ENCODE peak calls at places on chromosomes 4 and X, in eight cellular contexts. A is cardiac fibroblast; K is tibial artery; D is IMR-90; V is CD4-positive, alpha-beta T cell; E is RWPE1; R is brain microvascular endothelial cell; L is H9. U is an unnamed sample.

GRCh38 chr4:78612398-78613005 is 60.9 kb downstream of the ANXA3 start:
- DNase-seq in L (no peak), V (no peak), D (peak; percentile 61), R (peak; percentile 46), E (peak; percentile 58), A (peak; percentile 75), K (no peak), U (no peak)

GRCh38 chrX:866441-866990 is 235.9 kb downstream of the SHOX start:
- DNase-seq in R (no peak), E (no peak), A (no peak), K (no peak), D (no peak), L (no peak), V (no peak), U (no peak)

GRCh38 chrX:12330841-12331240 is 192.6 kb downstream of the FRMPD4 start:
- DNase-seq in E (no peak), L (no peak), K (no peak), A (no peak), R (no peak), D (no peak), V (no peak), U (no peak)

GRCh38 chrX:39819921-39820849 is 277.6 kb downstream of the BCOR start:
- DNase-seq in E (no peak), A (peak; percentile 9), D (no peak), R (no peak), K (no peak), V (no peak), L (peak; percentile 49), U (no peak)

GRCh38 chrX:47540754-47541538 is 20.1 kb upstream of the ARAF start:
- DNase-seq in K (peak; percentile 89), E (peak; percentile 87), L (peak; percentile 86), A (peak; percentile 93), R (peak; percentile 90), D (peak; percentile 92), V (no peak), U (peak; percentile 33)

GRCh38 chrX:147498796-147499195 is 412.9 kb upstream of the FMR1 start:
- DNase-seq in D (no peak), K (no peak), V (no peak), A (no peak), R (no peak), L (no peak), E (no peak), U (no peak)

GRCh38 chr4:98517444-98518021 is 140.9 kb downstream of the TSPAN5 start:
- DNase-seq in E (no peak), K (no peak), A (peak; percentile 23), L (no peak), D (peak; percentile 89), R (peak; percentile 32), V (no peak), U (no peak)

GRCh38 chr4:169243808-169244207 is 26.9 kb downstream of the SH3RF1 start:
- DNase-seq in A (peak; percentile 88), V (no peak), D (peak; percentile 61), R (peak; percentile 62), E (no peak), K (no peak), L (no peak), U (no peak)

GRCh38 chr4:45293335-45293734 is 567.0 kb upstream of the GNPDA2 start:
- DNase-seq in K (no peak), D (no peak), E (no peak), L (no peak), A (no peak), R (no peak), V (no peak), U (no peak)

GRCh38 chr4:115711575-115711974 is 598.2 kb upstream of the NDST4 start:
- DNase-seq in L (no peak), K (no peak), V (no peak), A (no peak), D (no peak), E (no peak), R (no peak), U (no peak)

GRCh38 chrX:72260448-72260847 is 16.6 kb downstream of the RPS4X start:
- DNase-seq in R (no peak), K (no peak), D (no peak), E (no peak), A (no peak), L (no peak), V (no peak), U (no peak)

GRCh38 chrX:14779589-14779988 is 93.3 kb downstream of the FANCB start:
- DNase-seq in V (no peak), L (no peak), D (no peak), K (no peak), R (no peak), A (no peak), E (no peak), U (no peak)

GRCh38 chr4:14771091-14771490 is 231.2 kb upstream of the CPEB2 start:
- DNase-seq in D (no peak), L (no peak), A (no peak), E (peak; percentile 14), R (no peak), K (no peak), V (no peak), U (no peak)

GRCh38 chrX:56793533-56794320 is 64.7 kb downstream of the NBDY start:
- DNase-seq in R (no peak), V (no peak), A (peak; percentile 32), D (no peak), K (no peak), L (peak; percentile 14), E (no peak), U (no peak)

GRCh38 chr4:6783111-6783981 is 819 bp downstream of the KIAA0232 start:
- DNase-seq in V (peak; percentile 85), A (peak; percentile 86), R (peak; percentile 73), D (peak; percentile 79), E (peak; percentile 94), K (peak; percentile 96), L (peak; percentile 86), U (peak; percentile 89)

GRCh38 chrX:20857746-20858145 is 516.5 kb upstream of the CNKSR2 start:
- DNase-seq in R (no peak), A (peak; percentile 82), L (no peak), K (no peak), D (no peak), E (no peak), V (no peak), U (peak; percentile 5)

GRCh38 chr4:139175647-139176298 is 1.2 kb downstream of the ELF2 start:
- DNase-seq in K (no peak), A (peak; percentile 2), L (no peak), R (peak; percentile 40), D (peak; percentile 41), E (no peak), V (no peak), U (peak; percentile 24)

GRCh38 chr4:156931267-156931666 is 40.3 kb downstream of the PDGFC start:
- DNase-seq in R (peak; percentile 76), V (no peak), A (peak; percentile 93), D (peak; percentile 86), K (no peak), E (peak; percentile 53), L (no peak), U (no peak)

GRCh38 chr4:184453402-184454160 is 20.8 kb downstream of the IRF2 start:
- DNase-seq in R (peak; percentile 91), V (peak; percentile 35), K (no peak), D (peak; percentile 95), E (peak; percentile 45), L (no peak), A (peak; percentile 90), U (no peak)

GRCh38 chr4:75254745-75255144 is 259.5 kb downstream of the RCHY1 start:
- DNase-seq in V (no peak), A (peak; percentile 15), E (no peak), R (no peak), K (no peak), L (no peak), D (no peak), U (no peak)

GRCh38 chr4:134024251-134024650 is 177.3 kb downstream of the PABPC4L start:
- DNase-seq in R (no peak), E (no peak), K (no peak), D (no peak), A (peak; percentile 0), V (no peak), L (no peak), U (no peak)

GRCh38 chr4:1638272-1638598 is 45.9 kb downstream of the FAM53A start:
- DNase-seq in D (no peak), R (no peak), E (no peak), A (no peak), V (no peak), L (no peak), K (no peak), U (no peak)
- TF ChIP-seq CTCF in D (no peak), R (no peak), E (no peak), A (no peak), V (no peak), L (no peak), K (no peak), U (no peak)

GRCh38 chr4:20430555-20430954 is 178.8 kb downstream of the SLIT2 start:
- DNase-seq in A (peak; percentile 44), E (peak; percentile 7), R (peak; percentile 61), K (no peak), V (no peak), L (no peak), D (peak; percentile 69), U (no peak)

GRCh38 chr4:20426028-20426427 is 174.3 kb downstream of the SLIT2 start:
- DNase-seq in E (no peak), K (no peak), D (no peak), L (no peak), R (no peak), V (no peak), A (no peak), U (no peak)

GRCh38 chr4:20431422-20432014 is 179.8 kb downstream of the SLIT2 start:
- DNase-seq in R (no peak), V (no peak), A (peak; percentile 53), L (no peak), E (no peak), D (no peak), K (no peak), U (no peak)

GRCh38 chr4:20432098-20432497 is 180.4 kb downstream of the SLIT2 start:
- DNase-seq in K (no peak), V (no peak), D (no peak), R (no peak), A (peak; percentile 58), E (no peak), L (no peak), U (no peak)

GRCh38 chr4:20428410-20429160 is 176.9 kb downstream of the SLIT2 start:
- DNase-seq in L (no peak), R (no peak), V (no peak), E (no peak), K (no peak), A (peak; percentile 53), D (peak; percentile 20), U (no peak)
- TF ChIP-seq CTCF in L (peak; percentile 49), R (peak; percentile 26), V (no peak), E (no peak), K (no peak), A (peak; percentile 18), D (peak; percentile 50), U (peak; percentile 51)

GRCh38 chr4:41814565-41814964 is 66.0 kb upstream of the PHOX2B start:
- DNase-seq in V (no peak), A (peak; percentile 4), R (peak; percentile 1), E (peak; percentile 16), D (peak; percentile 21), L (peak; percentile 66), K (no peak), U (peak; percentile 34)
- TF ChIP-seq CTCF in V (no peak), A (peak; percentile 30), R (peak; percentile 69), E (no peak), D (peak; percentile 46), L (peak; percentile 69), K (no peak), U (peak; percentile 53)

GRCh38 chrX:152641996-152642395 is 4.3 kb downstream of the GABRQ start:
- DNase-seq in D (peak; percentile 1), R (no peak), V (no peak), E (no peak), L (peak; percentile 61), K (no peak), A (peak; percentile 6), U (no peak)
- TF ChIP-seq CTCF in D (no peak), R (peak; percentile 23), V (no peak), E (no peak), L (peak; percentile 53), K (no peak), A (no peak), U (no peak)

GRCh38 chr4:128220286-128221235 is 67.1 kb downstream of the PGRMC2 start:
- DNase-seq in E (peak; percentile 53), R (peak; percentile 42), L (no peak), D (peak; percentile 75), K (no peak), V (no peak), A (peak; percentile 82), U (no peak)
- TF ChIP-seq CTCF in E (peak; percentile 24), R (no peak), L (peak; percentile 56), D (peak; percentile 38), K (no peak), V (peak; percentile 30), A (peak; percentile 26), U (peak; percentile 58)